ENCODE peak calls at places on chromosomes 13 and 19, in six cellular contexts. D is thyroid gland, C is stomach, A is breast epithelium, X is esophagus squamous epithelium, J is heart left ventricle. M is an unnamed sample.
A peak's percentile ranks its signal among the peaks of the same experiment; 100 is the strongest.

GRCh38 chr13:99434258-99434788 is 66.9 kb upstream of the TM9SF2 start:
- DNase-seq in D (no peak), C (peak; percentile 54), A (no peak), X (no peak), J (no peak), M (no peak)

GRCh38 chr13:98105929-98106336 is 37.0 kb upstream of the FARP1 start:
- DNase-seq in D (peak; percentile 9), C (no peak), A (peak; percentile 19), X (no peak), J (peak; percentile 64), M (no peak)

GRCh38 chr13:54092686-54093085 is 1064.1 kb downstream of the OLFM4 start:
- DNase-seq in D (no peak), C (no peak), A (no peak), X (no peak), J (no peak), M (no peak)

GRCh38 chr19:10361569-10362011 is 18.8 kb downstream of the TYK2 start:
- DNase-seq in D (no peak), C (no peak), A (no peak), X (no peak), J (no peak), M (no peak)

GRCh38 chr13:58369941-58370340 is 738.4 kb downstream of the PCDH17 start:
- DNase-seq in D (no peak), C (no peak), A (no peak), X (no peak), J (no peak), M (no peak)

GRCh38 chr13:51673165-51673564 is 88.9 kb downstream of the WDFY2 start:
- DNase-seq in D (no peak), C (no peak), A (no peak), X (no peak), J (no peak), M (no peak)

GRCh38 chr13:19782049-19782726 is 557 bp downstream of the PSPC1 start:
- DNase-seq in D (peak; percentile 58), C (peak; percentile 69), A (peak; percentile 24), X (no peak), J (peak; percentile 59), M (peak; percentile 59)

GRCh38 chr13:35621989-35622388 is 145.5 kb upstream of the MAB21L1 start:
- DNase-seq in D (no peak), C (no peak), A (no peak), X (no peak), J (no peak), M (no peak)

GRCh38 chr13:49998714-49999624 is 2.1 kb downstream of the TRIM13 start:
- DNase-seq in D (no peak), C (no peak), A (no peak), X (no peak), J (no peak), M (no peak)

GRCh38 chr13:35649162-35649561 is 172.7 kb upstream of the MAB21L1 start:
- DNase-seq in D (no peak), C (no peak), A (no peak), X (no peak), J (no peak), M (no peak)

GRCh38 chr13:97446448-97446847 is 12.5 kb downstream of the RAP2A start:
- DNase-seq in D (no peak), C (no peak), A (no peak), X (no peak), J (no peak), M (no peak)

GRCh38 chr19:44592451-44592890 is 20.9 kb upstream of the IGSF23 start:
- DNase-seq in D (no peak), C (peak; percentile 71), A (no peak), X (no peak), J (peak; percentile 66), M (no peak)

GRCh38 chr19:8702350-8702749 is 3.8 kb upstream of the ACTL9 start:
- DNase-seq in D (no peak), C (no peak), A (no peak), X (no peak), J (no peak), M (no peak)

GRCh38 chr13:75544681-75545333 is 4.8 kb upstream of the UCHL3 start:
- DNase-seq in D (peak; percentile 81), C (no peak), A (peak; percentile 22), X (no peak), J (no peak), M (no peak)

GRCh38 chr13:33639158-33639557 is 178.8 kb upstream of the RFC3 start:
- DNase-seq in D (no peak), C (no peak), A (no peak), X (no peak), J (peak; percentile 54), M (no peak)

GRCh38 chr13:101451641-101452040 is 834 bp upstream of the ITGBL1 start:
- DNase-seq in D (no peak), C (no peak), A (no peak), X (no peak), J (no peak), M (no peak)

GRCh38 chr19:19465436-19466070 is 49.8 kb downstream of the TSSK6 start:
- DNase-seq in D (peak; percentile 64), C (no peak), A (no peak), X (no peak), J (no peak), M (no peak)

GRCh38 chr19:44848805-44849457 is 2.8 kb downstream of the NECTIN2 start:
- DNase-seq in D (peak; percentile 23), C (no peak), A (no peak), X (no peak), J (peak; percentile 46), M (peak; percentile 78)

GRCh38 chr13:100040196-100040595 is 48.7 kb upstream of the PCCA start:
- DNase-seq in D (no peak), C (no peak), A (no peak), X (no peak), J (no peak), M (no peak)

GRCh38 chr19:10339380-10339960 is at the start of gene ICAM3:
- DNase-seq in D (no peak), C (peak; percentile 36), A (no peak), X (no peak), J (peak; percentile 47), M (no peak)

GRCh38 chr19:56131651-56132050 is 9.4 kb upstream of the ZNF444 start:
- DNase-seq in D (no peak), C (no peak), A (no peak), X (no peak), J (no peak), M (no peak)
- H3K27ac ChIP-seq in D (peak overlapping the region; percentile 86), C (peak overlapping the region; percentile 38), A (peak overlapping the region; percentile 52), X (peak overlapping the region; percentile 70), J (peak overlapping the region; percentile 21), M (no peak overlapping the region)

GRCh38 chr19:35963514-35963913 is 27.3 kb downstream of the LRFN3 start:
- DNase-seq in D (peak; percentile 20), C (no peak), A (no peak), X (no peak), J (peak; percentile 44), M (peak; percentile 62)

GRCh38 chr19:35959040-35959967 is 23.1 kb downstream of the LRFN3 start:
- DNase-seq in D (peak; percentile 12), C (peak; percentile 60), A (no peak), X (no peak), J (peak; percentile 39), M (peak; percentile 60)

GRCh38 chr19:35960432-35960972 is 24.3 kb downstream of the LRFN3 start:
- DNase-seq in D (no peak), C (no peak), A (no peak), X (no peak), J (no peak), M (no peak)

GRCh38 chr19:35958660-35959039 is 22.5 kb downstream of the LRFN3 start:
- DNase-seq in D (no peak), C (no peak), A (no peak), X (no peak), J (peak; percentile 15), M (no peak)

GRCh38 chr19:35959968-35960320 is 23.8 kb downstream of the LRFN3 start:
- DNase-seq in D (no peak), C (no peak), A (no peak), X (no peak), J (peak; percentile 13), M (no peak)
- TF ChIP-seq POLR2A in D (no peak), C (no peak), A (no peak), X (no peak), J (no peak), M (no peak)

DNA sequence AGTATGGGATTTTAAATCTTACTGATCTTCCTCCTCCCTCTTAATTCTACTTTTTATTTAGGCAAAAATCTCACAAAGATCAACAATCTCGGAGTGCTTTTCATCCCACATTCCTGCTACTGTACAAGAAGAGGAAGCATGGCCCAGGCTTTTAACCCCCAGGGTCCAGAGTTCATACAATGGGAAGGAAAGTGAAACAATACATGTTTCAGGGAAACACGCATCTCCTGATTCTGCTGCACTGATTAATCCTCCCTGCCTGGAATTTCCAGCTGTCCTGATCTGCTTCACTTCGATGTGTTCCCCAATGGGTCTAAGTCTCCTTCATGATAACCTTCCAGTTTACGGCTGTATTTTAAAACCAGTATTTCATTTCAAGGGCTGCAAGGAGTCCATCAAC is 44.5 kb downstream of the COL4A1 start:
- DNase-seq in D (no peak), C (no peak), A (no peak), X (no peak), J (no peak), M (no peak)
- H3K27ac ChIP-seq in D (no peak overlapping the region), C (peak overlapping the region; percentile 70), A (peak overlapping the region; percentile 52), X (peak overlapping the region; percentile 70), J (peak overlapping the region; percentile 63), M (no peak overlapping the region)

DNA sequence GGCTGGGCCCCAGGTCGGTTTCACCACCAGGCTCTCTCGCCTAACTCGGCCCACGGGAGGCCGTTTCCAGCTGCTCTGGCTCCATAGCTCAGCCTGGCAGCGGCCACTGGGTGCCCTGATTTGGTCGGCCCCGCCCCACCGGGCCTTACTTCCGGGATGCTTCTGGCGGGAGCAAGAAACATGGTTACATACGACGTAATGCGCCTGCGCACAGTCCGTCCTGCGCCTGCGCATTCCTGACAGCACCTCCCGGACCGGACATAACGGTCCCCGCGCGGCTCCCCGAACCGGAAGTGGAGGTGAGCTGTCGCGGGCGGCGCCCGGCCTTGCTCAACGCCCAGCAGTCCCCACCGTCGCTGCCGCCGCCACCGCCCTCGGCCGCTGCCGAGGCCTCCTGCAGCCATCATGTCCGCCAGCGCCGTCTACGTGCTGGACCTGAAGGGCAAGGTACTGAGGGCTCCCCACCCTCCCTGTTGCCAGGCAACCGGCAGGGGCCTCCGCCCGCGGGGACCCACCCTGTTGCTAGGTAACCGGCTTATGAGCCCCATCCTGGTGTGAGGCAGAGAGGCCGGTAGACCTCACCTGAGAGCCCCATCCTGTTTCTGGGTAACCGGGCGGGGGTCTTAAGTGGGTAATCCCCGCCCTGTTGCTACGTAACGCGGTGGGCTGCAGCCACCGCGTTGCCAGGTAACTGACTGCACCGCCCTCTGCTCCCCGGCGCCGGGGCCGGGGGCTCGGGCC is at the start of gene AP1M1:
- DNase-seq in D (peak; percentile 99), C (peak; percentile 98), A (peak; percentile 94), X (peak; percentile 74), J (peak; percentile 99), M (peak; percentile 97)
- TF ChIP-seq POLR2A in D (no peak), C (no peak), A (no peak), X (no peak), J (no peak), M (no peak)

DNA sequence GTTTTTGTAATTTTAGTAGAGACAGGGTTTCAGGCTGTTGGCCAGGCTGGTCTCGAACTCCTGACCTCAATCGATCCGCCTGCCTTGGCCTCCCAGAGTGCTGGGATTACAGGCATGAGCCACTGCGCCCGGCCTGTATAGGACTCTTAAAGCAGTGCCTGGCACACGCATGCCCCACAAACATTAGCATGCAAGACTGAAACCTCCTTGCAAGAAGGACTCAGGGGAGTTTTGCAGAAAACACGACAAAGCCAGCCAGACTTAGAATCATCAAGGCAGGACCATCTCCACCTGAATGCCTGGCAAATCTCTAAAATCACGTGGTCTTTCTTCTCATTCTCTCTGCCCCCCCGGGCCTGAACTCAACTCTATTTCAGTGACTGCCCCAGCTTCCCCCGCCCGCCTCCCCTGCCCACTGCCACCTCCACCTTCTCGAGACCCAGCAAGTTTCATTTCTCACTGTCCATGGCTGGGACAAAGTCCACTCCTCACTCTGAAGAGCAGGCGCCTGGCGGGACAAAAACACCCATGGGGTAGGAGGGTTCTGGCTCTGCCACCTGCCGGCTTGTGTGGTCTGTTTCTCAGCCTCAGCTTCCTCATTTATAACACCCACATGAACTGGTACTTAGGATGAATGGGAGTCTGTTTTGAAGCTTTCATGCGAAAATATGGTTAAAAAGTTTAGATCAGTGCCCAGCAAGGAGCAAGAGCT is 2.4 kb downstream of the TICAM1 start:
- DNase-seq in D (peak; percentile 63), C (peak; percentile 61), A (no peak), X (no peak), J (no peak), M (no peak)
- H3K27ac ChIP-seq in D (no peak overlapping the region), C (peak overlapping the region; percentile 93), A (no peak overlapping the region), X (peak overlapping the region; percentile 29), J (no peak overlapping the region), M (no peak overlapping the region)